ENCODE peak calls at places on chromosomes 11 and 22, in six cellular contexts. One of them, this sample, is unnamed.

GRCh38 chr11:69209038-69209350 is 53.3 kb downstream of the SMIM38 start:
- DNase-seq in astrocyte: no peak
- DNase-seq in prostate gland: no peak
- DNase-seq in aorta: no peak
- DNase-seq in CD4-positive, alpha-beta T cell: no peak
- DNase-seq in dermis blood vessel endothelial cell: no peak
- DNase-seq in this sample: no peak

GRCh38 chr11:109772846-109773400 is 320.3 kb upstream of the ZC3H12C start:
- DNase-seq in astrocyte: no peak
- DNase-seq in prostate gland: no peak
- DNase-seq in aorta: no peak
- DNase-seq in CD4-positive, alpha-beta T cell: no peak
- DNase-seq in dermis blood vessel endothelial cell: no peak
- DNase-seq in this sample: no peak

GRCh38 chr22:24513706-24514240 is 18.6 kb downstream of the UPB1 start:
- DNase-seq in astrocyte: no peak
- DNase-seq in prostate gland: no peak
- DNase-seq in aorta: peak; percentile 35
- DNase-seq in CD4-positive, alpha-beta T cell: no peak
- DNase-seq in dermis blood vessel endothelial cell: no peak
- DNase-seq in this sample: no peak

GRCh38 chr11:29773656-29774264 is 243.1 kb downstream of the KCNA4 start:
- DNase-seq in astrocyte: peak; percentile 63
- DNase-seq in prostate gland: no peak
- DNase-seq in aorta: no peak
- DNase-seq in CD4-positive, alpha-beta T cell: no peak
- DNase-seq in dermis blood vessel endothelial cell: no peak
- DNase-seq in this sample: no peak

GRCh38 chr22:35126993-35127392 is 61.0 kb downstream of the ISX start:
- DNase-seq in astrocyte: no peak
- DNase-seq in prostate gland: no peak
- DNase-seq in aorta: no peak
- DNase-seq in CD4-positive, alpha-beta T cell: no peak
- DNase-seq in dermis blood vessel endothelial cell: no peak
- DNase-seq in this sample: no peak

GRCh38 chr11:42315846-42316245 is 856.4 kb upstream of the LRRC4C start:
- DNase-seq in astrocyte: peak; percentile 66
- DNase-seq in prostate gland: no peak
- DNase-seq in aorta: no peak
- DNase-seq in CD4-positive, alpha-beta T cell: no peak
- DNase-seq in dermis blood vessel endothelial cell: no peak
- DNase-seq in this sample: no peak

GRCh38 chr11:107215006-107215405 is 196.7 kb upstream of the GUCY1A2 start:
- DNase-seq in astrocyte: no peak
- DNase-seq in prostate gland: no peak
- DNase-seq in aorta: no peak
- DNase-seq in CD4-positive, alpha-beta T cell: no peak
- DNase-seq in dermis blood vessel endothelial cell: no peak
- DNase-seq in this sample: no peak

GRCh38 chr22:33914131-33914530 is 6.1 kb downstream of the LARGE1 start:
- DNase-seq in astrocyte: no peak
- DNase-seq in prostate gland: no peak
- DNase-seq in aorta: no peak
- DNase-seq in CD4-positive, alpha-beta T cell: no peak
- DNase-seq in dermis blood vessel endothelial cell: no peak
- DNase-seq in this sample: no peak

GRCh38 chr11:88301478-88302140 is 35.9 kb downstream of the CTSC start:
- DNase-seq in astrocyte: peak; percentile 77
- DNase-seq in prostate gland: no peak
- DNase-seq in aorta: no peak
- DNase-seq in CD4-positive, alpha-beta T cell: no peak
- DNase-seq in dermis blood vessel endothelial cell: no peak
- DNase-seq in this sample: no peak

GRCh38 chr11:66686100-66686785 is 8.6 kb upstream of the RBM4B start:
- DNase-seq in astrocyte: no peak
- DNase-seq in prostate gland: peak; percentile 86
- DNase-seq in aorta: peak; percentile 58
- DNase-seq in CD4-positive, alpha-beta T cell: no peak
- DNase-seq in dermis blood vessel endothelial cell: no peak
- DNase-seq in this sample: peak; percentile 55

GRCh38 chr11:76140912-76141574 is 65.3 kb downstream of the WNT11 start:
- DNase-seq in astrocyte: no peak
- DNase-seq in prostate gland: peak; percentile 37
- DNase-seq in aorta: no peak
- DNase-seq in CD4-positive, alpha-beta T cell: no peak
- DNase-seq in dermis blood vessel endothelial cell: no peak
- DNase-seq in this sample: no peak

GRCh38 chr22:42233879-42234278 is 36.6 kb downstream of the TCF20 start:
- DNase-seq in astrocyte: no peak
- DNase-seq in prostate gland: no peak
- DNase-seq in aorta: no peak
- DNase-seq in CD4-positive, alpha-beta T cell: no peak
- DNase-seq in dermis blood vessel endothelial cell: no peak
- DNase-seq in this sample: no peak

GRCh38 chr11:69001301-69002081 is 11.6 kb downstream of the MRGPRF start:
- DNase-seq in astrocyte: no peak
- DNase-seq in prostate gland: no peak
- DNase-seq in aorta: peak; percentile 72
- DNase-seq in CD4-positive, alpha-beta T cell: no peak
- DNase-seq in dermis blood vessel endothelial cell: no peak
- DNase-seq in this sample: no peak

GRCh38 chr22:38097557-38098409 is 12.7 kb downstream of the BAIAP2L2 start:
- DNase-seq in astrocyte: no peak
- DNase-seq in prostate gland: no peak
- DNase-seq in aorta: peak; percentile 77
- DNase-seq in CD4-positive, alpha-beta T cell: no peak
- DNase-seq in dermis blood vessel endothelial cell: peak; percentile 50
- DNase-seq in this sample: no peak

GRCh38 chr11:68974421-68975194 is 6.2 kb downstream of the MRGPRD start:
- DNase-seq in astrocyte: no peak
- DNase-seq in prostate gland: no peak
- DNase-seq in aorta: peak; percentile 41
- DNase-seq in CD4-positive, alpha-beta T cell: no peak
- DNase-seq in dermis blood vessel endothelial cell: peak; percentile 43
- DNase-seq in this sample: peak; percentile 82

GRCh38 chr22:45608763-45609180 is 62.9 kb upstream of the ATXN10 start:
- DNase-seq in astrocyte: peak; percentile 97
- DNase-seq in prostate gland: no peak
- DNase-seq in aorta: no peak
- DNase-seq in CD4-positive, alpha-beta T cell: no peak
- DNase-seq in dermis blood vessel endothelial cell: no peak
- DNase-seq in this sample: no peak

GRCh38 chr11:117217685-117218084 is 14.2 kb downstream of the PCSK7 start:
- DNase-seq in astrocyte: no peak
- DNase-seq in prostate gland: no peak
- DNase-seq in aorta: peak; percentile 38
- DNase-seq in CD4-positive, alpha-beta T cell: no peak
- DNase-seq in dermis blood vessel endothelial cell: no peak
- DNase-seq in this sample: no peak

GRCh38 chr11:35464308-35464707 is 45.0 kb upstream of the SLC1A2 start:
- DNase-seq in astrocyte: no peak
- DNase-seq in prostate gland: no peak
- DNase-seq in aorta: no peak
- DNase-seq in CD4-positive, alpha-beta T cell: no peak
- DNase-seq in dermis blood vessel endothelial cell: no peak
- DNase-seq in this sample: no peak

GRCh38 chr11:19275496-19275895 is 34.8 kb upstream of the E2F8 start:
- DNase-seq in astrocyte: no peak
- DNase-seq in prostate gland: no peak
- DNase-seq in aorta: no peak
- DNase-seq in CD4-positive, alpha-beta T cell: no peak
- DNase-seq in dermis blood vessel endothelial cell: no peak
- DNase-seq in this sample: no peak

GRCh38 chr11:73521621-73522020 is 76.3 kb downstream of the FAM168A start:
- DNase-seq in astrocyte: peak; percentile 50
- DNase-seq in prostate gland: no peak
- DNase-seq in aorta: no peak
- DNase-seq in CD4-positive, alpha-beta T cell: no peak
- DNase-seq in dermis blood vessel endothelial cell: peak; percentile 63
- DNase-seq in this sample: no peak